ENCODE peak calls at places on chromosomes 12 and 14, in eight cellular contexts. E is HS-27A; X is kidney glomerular epithelial cell; G is activated naive CD4-positive, alpha-beta T cell treated with anti-CD3 and anti-CD28 coated beads, Interleukin-2, amount 10 ng/mL, durations not matched to agents 7 days and 5 days; T is Right ventricle myocardium superior; A is iPS-NIHi11; Q is activated CD4-positive, CD25-positive, alpha-beta regulatory T cell; Z is WTC11. N is an unnamed sample.

GRCh38 chr12:48125985-48126384 is 6.8 kb downstream of the PFKM start:
- DNase-seq in Z (no peak), E (no peak), T (peak; percentile 74), G (no peak), X (no peak), A (no peak), Q (no peak), N (no peak)

GRCh38 chr14:23299186-23299521 is 3.5 kb downstream of the PPP1R3E start:
- DNase-seq in Q (no peak), A (no peak), X (no peak), T (no peak), G (no peak), E (no peak), Z (no peak), N (no peak)

GRCh38 chr12:53785161-53785560 is 33.4 kb upstream of the CISTR start:
- DNase-seq in X (no peak), G (no peak), Q (no peak), E (no peak), Z (no peak), A (no peak), T (no peak), N (no peak)

GRCh38 chr14:76011959-76012802 is 26.6 kb downstream of the IFT43 start:
- DNase-seq in Q (no peak), X (no peak), Z (no peak), G (no peak), E (no peak), T (no peak), A (no peak), N (no peak)

GRCh38 chr12:108360487-108360886 is 21.4 kb upstream of the CMKLR1 start:
- DNase-seq in Z (no peak), Q (no peak), E (no peak), G (no peak), X (peak; percentile 82), T (no peak), A (no peak), N (no peak)

GRCh38 chr14:61150851-61151250 is 130.3 kb downstream of the TMEM30B start:
- DNase-seq in T (no peak), A (no peak), Z (no peak), G (no peak), Q (no peak), E (no peak), X (no peak), N (no peak)

GRCh38 chr14:100159107-100159864 is at the start of gene DEGS2:
- DNase-seq in Q (peak; percentile 32), G (peak; percentile 71), Z (peak; percentile 78), E (no peak), T (no peak), A (peak; percentile 96), X (no peak), N (peak; percentile 72)

GRCh38 chr14:55129086-55129427 is at the start of gene LGALS3:
- DNase-seq in A (peak; percentile 92), E (no peak), Z (peak; percentile 53), G (peak; percentile 57), X (peak; percentile 18), Q (no peak), T (peak; percentile 91), N (no peak)

GRCh38 chr14:75539562-75540478 is 17.6 kb downstream of the BATF start:
- DNase-seq in G (no peak), T (no peak), Z (no peak), X (no peak), E (no peak), Q (no peak), A (peak; percentile 37), N (no peak)

GRCh38 chr12:127489055-127489454 is 777.9 kb upstream of the TMEM132C start:
- DNase-seq in Q (no peak), Z (no peak), G (no peak), A (no peak), T (no peak), E (no peak), X (no peak), N (no peak)

GRCh38 chr12:70661762-70662161 is 24.5 kb upstream of the PTPRB start:
- DNase-seq in Z (no peak), Q (no peak), G (no peak), A (no peak), T (no peak), E (peak; percentile 74), X (peak; percentile 56), N (no peak)

GRCh38 chr12:95851609-95852008 is 7.1 kb upstream of the SNRPF start:
- DNase-seq in X (no peak), Z (no peak), A (no peak), G (no peak), T (no peak), E (no peak), Q (no peak), N (no peak)

GRCh38 chr14:105330491-105330895 is 15.9 kb downstream of the PACS2 start:
- DNase-seq in G (no peak), Z (no peak), E (no peak), T (peak; percentile 54), A (no peak), X (peak; percentile 16), Q (no peak), N (no peak)

GRCh38 chr14:26290007-26290530 is 307.8 kb downstream of the NOVA1 start:
- DNase-seq in X (no peak), G (no peak), E (no peak), Z (no peak), T (no peak), Q (no peak), A (no peak), N (no peak)

GRCh38 chr12:12398026-12398859 is 41.4 kb downstream of the BORCS5 start:
- DNase-seq in Z (no peak), Q (no peak), G (no peak), A (no peak), X (peak; percentile 99), E (peak; percentile 50), T (peak; percentile 59), N (no peak)

GRCh38 chr12:76441016-76441415 is 92.8 kb upstream of the BBS10 start:
- DNase-seq in Q (no peak), Z (no peak), T (no peak), E (no peak), A (no peak), X (no peak), G (no peak), N (no peak)

GRCh38 chr14:70955543-70956480 is 48.6 kb downstream of the PCNX1 start:
- DNase-seq in G (peak; percentile 65), Q (peak; percentile 8), T (no peak), X (no peak), E (no peak), Z (no peak), A (no peak), N (no peak)

GRCh38 chr14:33754264-33754663 is 196.6 kb downstream of the EGLN3 start:
- DNase-seq in X (peak; percentile 51), Z (no peak), E (peak; percentile 40), G (no peak), Q (no peak), A (peak; percentile 17), T (no peak), N (no peak)

GRCh38 chr14:91403069-91403600 is 14.5 kb downstream of the CCDC88C start:
- DNase-seq in Q (no peak), Z (no peak), T (no peak), E (no peak), X (no peak), G (no peak), A (no peak), N (no peak)

GRCh38 chr14:103354141-103354540 is 20.1 kb downstream of the EIF5 start:
- DNase-seq in Z (no peak), T (no peak), E (no peak), A (no peak), G (no peak), Q (no peak), X (no peak), N (no peak)

GRCh38 chr14:24806061-24806678 is 172.2 kb upstream of the GZMB start:
- DNase-seq in Z (peak; percentile 87), Q (no peak), E (peak; percentile 22), X (peak; percentile 53), A (peak; percentile 71), T (peak; percentile 81), G (peak; percentile 57), N (peak; percentile 28)

GRCh38 chr14:75533791-75534190 is 11.5 kb downstream of the BATF start:
- DNase-seq in Q (no peak), Z (no peak), A (no peak), X (no peak), G (no peak), T (no peak), E (no peak), N (no peak)

GRCh38 chr14:26794731-26795130 is 196.9 kb upstream of the NOVA1 start:
- DNase-seq in Z (no peak), Q (no peak), A (no peak), E (no peak), G (no peak), T (no peak), X (no peak), N (no peak)

GRCh38 chr14:60510976-60511599 is 2.1 kb downstream of the SIX6 start:
- DNase-seq in G (no peak), Z (peak; percentile 39), T (no peak), A (no peak), X (no peak), E (no peak), Q (no peak), N (no peak)

GRCh38 chr12:41514050-41514449 is 325.9 kb downstream of the PDZRN4 start:
- DNase-seq in E (no peak), X (no peak), Q (no peak), T (no peak), G (no peak), A (no peak), Z (no peak), N (peak; percentile 30)

GRCh38 chr14:55600784-55601561 is 21.0 kb downstream of the KTN1 start:
- DNase-seq in Q (no peak), T (no peak), E (peak; percentile 34), A (no peak), X (peak; percentile 79), G (no peak), Z (no peak), N (no peak)

GRCh38 chr12:19130224-19131019 is 889 bp downstream of the PLEKHA5 start:
- DNase-seq in X (no peak), G (peak; percentile 30), E (no peak), T (peak; percentile 64), Q (no peak), A (peak; percentile 63), Z (peak; percentile 67), N (no peak)

GRCh38 chr14:91228112-91229004 is 16.1 kb downstream of the GPR68 start:
- DNase-seq in X (peak; percentile 40), Z (peak; percentile 71), A (peak; percentile 74), E (no peak), G (peak; percentile 87), T (no peak), Q (peak; percentile 40), N (no peak)

GRCh38 chr12:65944637-65945036 is 120.4 kb downstream of the HMGA2 start:
- DNase-seq in Q (no peak), G (no peak), X (no peak), Z (no peak), T (no peak), A (no peak), E (no peak), N (no peak)

GRCh38 chr12:120922279-120922678 is 18.1 kb upstream of the SPPL3 start:
- DNase-seq in Z (no peak), T (no peak), X (no peak), A (no peak), Q (no peak), E (no peak), G (no peak), N (no peak)

GRCh38 chr12:132562489-132563045 is 47.8 kb downstream of the LRCOL1 start:
- DNase-seq in Z (no peak), T (no peak), A (no peak), Q (no peak), X (no peak), E (no peak), G (no peak), N (no peak)

GRCh38 chr14:100660498-100661339 is 66.0 kb upstream of the DLK1 start:
- DNase-seq in A (no peak), Q (no peak), T (no peak), X (no peak), E (no peak), Z (no peak), G (no peak), N (no peak)

GRCh38 chr12:46506198-46506597 is 133.6 kb upstream of the SLC38A2 start:
- DNase-seq in E (no peak), A (no peak), G (no peak), X (no peak), T (no peak), Z (no peak), Q (no peak), N (no peak)

GRCh38 chr12:58341791-58342190 is 400.4 kb downstream of the ATP23 start:
- DNase-seq in E (no peak), G (no peak), Z (no peak), X (no peak), Q (no peak), A (no peak), T (no peak), N (peak; percentile 24)